ENCODE peak calls at places on chromosomes 13 and 19, in six cellular contexts. R, W, M, V, B and G are unnamed samples.

GRCh38 chr13:87669379-87669978 is 1.7 kb upstream of the SLITRK5 start:
- DNase-seq in W (no peak), V (peak), M (no peak), B (no peak), R (no peak), G (peak)

GRCh38 chr19:4064551-4065260 is 2.0 kb downstream of the ZBTB7A start:
- DNase-seq in B (peak), R (peak), M (no peak), W (peak), V (no peak), G (no peak)

GRCh38 chr19:19451429-19452240 is 46.2 kb downstream of the GATAD2A start:
- DNase-seq in W (no peak), V (no peak), M (no peak), R (no peak), B (no peak), G (no peak)

GRCh38 chr13:40609972-40610726 is 56.3 kb downstream of the FOXO1 start:
- DNase-seq in W (no peak), R (no peak), M (no peak), B (no peak), V (no peak), G (peak)

GRCh38 chr19:1942934-1943555 is 2.1 kb downstream of the CSNK1G2 start:
- DNase-seq in W (peak), B (no peak), R (no peak), V (no peak), M (no peak), G (no peak)

GRCh38 chr19:17542042-17542441 is 13.4 kb upstream of the COLGALT1 start:
- DNase-seq in R (no peak), M (no peak), V (no peak), W (no peak), B (no peak), G (no peak)

GRCh38 chr19:35404879-35405622 is 34.2 kb downstream of the GPR42 start:
- DNase-seq in W (no peak), V (no peak), M (peak), B (no peak), R (no peak), G (no peak)

GRCh38 chr13:95301947-95302386 is 716 bp upstream of the ABCC4 start:
- DNase-seq in W (no peak), B (no peak), R (no peak), M (no peak), V (no peak), G (no peak)

GRCh38 chr13:98500963-98501421 is 75.9 kb downstream of the STK24 start:
- DNase-seq in B (no peak), V (no peak), W (no peak), R (no peak), M (no peak), G (no peak)

GRCh38 chr13:112731667-112732616 is 42.1 kb downstream of the ATP11A start:
- DNase-seq in B (no peak), W (no peak), M (no peak), R (no peak), V (no peak), G (no peak)

GRCh38 chr19:38559428-38560401 is 58.0 kb downstream of the MAP4K1 start:
- DNase-seq in M (no peak), R (no peak), B (peak), W (no peak), V (no peak), G (no peak)

GRCh38 chr13:40662866-40663265 is 3.6 kb downstream of the FOXO1 start:
- DNase-seq in M (no peak), R (no peak), V (no peak), B (no peak), W (no peak), G (no peak)

GRCh38 chr19:19079571-19079970 is 15.8 kb downstream of the SLC25A42 start:
- DNase-seq in B (no peak), R (no peak), M (no peak), W (no peak), V (no peak), G (no peak)

GRCh38 chr13:30274083-30274482 is 33.3 kb downstream of the KATNAL1 start:
- DNase-seq in M (no peak), W (no peak), R (no peak), B (no peak), V (no peak), G (no peak)

GRCh38 chr19:44745386-44745831 is 3.1 kb upstream of the BCL3 start:
- DNase-seq in W (no peak), B (no peak), M (peak), V (no peak), R (peak), G (peak)

GRCh38 chr19:42018503-42019193 is 24.6 kb upstream of the ATP1A3 start:
- DNase-seq in M (peak), W (no peak), V (no peak), B (no peak), R (no peak), G (no peak)

GRCh38 chr13:108895220-108895704 is 265.9 kb downstream of the MYO16 start:
- DNase-seq in M (no peak), R (no peak), V (peak), W (no peak), B (no peak), G (peak)

GRCh38 chr19:6739390-6739883 is at the start of gene TRIP10:
- DNase-seq in M (peak), V (no peak), R (peak), B (peak), W (peak), G (peak)

GRCh38 chr19:17334414-17335409 is at the start of gene ANO8:
- DNase-seq in V (peak), R (peak), M (peak), B (peak), W (peak), G (peak)

GRCh38 chr13:21933001-21933400 is 262.1 kb downstream of the FGF9 start:
- DNase-seq in W (no peak), B (no peak), R (no peak), M (no peak), V (no peak), G (no peak)

GRCh38 chr19:15249912-15250634 is 17.8 kb upstream of the EPHX3 start:
- DNase-seq in R (no peak), V (peak), M (peak), B (no peak), W (no peak), G (no peak)

GRCh38 chr19:57642396-57643046 is 9.6 kb downstream of the ZNF211 start:
- DNase-seq in R (no peak), V (no peak), M (no peak), B (no peak), W (no peak), G (no peak)

GRCh38 chr19:1992759-1993260 is 22.7 kb downstream of the BTBD2 start:
- DNase-seq in B (peak), W (no peak), R (no peak), M (no peak), V (no peak), G (no peak)

GRCh38 chr19:1489463-1489971 is 633 bp downstream of the PCSK4 start:
- DNase-seq in V (no peak), B (peak), R (no peak), W (no peak), M (no peak), G (no peak)